ENCODE peak calls at places on chromosomes 3 and 15, in ten cellular contexts. S is adipocyte; F is tibial artery; G is stimulated activated CD8-positive, alpha-beta memory T cell treated with anti-CD3 and anti-CD28 coated beads, Interleukin-2, amount 100 ng/mL, for 1 hour; J is RPMI8226; H is OCI-LY7; B is left ventricle myocardium inferior; M is activated gamma-delta T cell treated with Interleukin-2 at 50 U/mL for 16 hours; X is A549; A is WTC11. W is an unnamed sample.
A peak's percentile ranks its signal among the peaks of the same experiment; 100 is the strongest.

GRCh38 chr3:188486126-188486525 is 332.2 kb downstream of the LPP start:
- DNase-seq in S (peak; percentile 50), F (no peak), G (no peak), J (no peak), H (no peak), B (no peak), M (no peak), X (no peak), A (no peak), W (no peak)

GRCh38 chr3:134898315-134898714 is 103.3 kb downstream of the EPHB1 start:
- DNase-seq in S (no peak), F (no peak), G (no peak), J (no peak), H (no peak), B (no peak), M (no peak), X (no peak), A (no peak), W (peak; percentile 12)

GRCh38 chr3:31724681-31725080 is 192.0 kb downstream of the STT3B start:
- DNase-seq in S (no peak), F (no peak), G (no peak), J (peak; percentile 40), H (peak; percentile 65), B (no peak), M (no peak), X (peak; percentile 28), A (no peak), W (no peak)

GRCh38 chr3:53730565-53730964 is 115.7 kb downstream of the CHDH start:
- DNase-seq in S (peak; percentile 28), F (no peak), G (no peak), J (no peak), H (no peak), B (peak; percentile 58), M (no peak), X (no peak), A (no peak), W (no peak)

GRCh38 chr3:65425880-65426279 is 612.8 kb downstream of the MAGI1 start:
- DNase-seq in S (peak; percentile 36), F (no peak), G (no peak), J (no peak), H (no peak), B (no peak), M (no peak), X (no peak), A (no peak), W (no peak)

GRCh38 chr3:104323226-104323625 is 1043.5 kb upstream of the ALCAM start:
- DNase-seq in S (no peak), F (no peak), G (no peak), J (no peak), H (no peak), B (no peak), M (no peak), X (no peak), A (no peak), W (no peak)

GRCh38 chr3:184874709-184875644 is 63.0 kb downstream of the VPS8 start:
- DNase-seq in S (peak; percentile 59), F (no peak), G (no peak), J (peak; percentile 44), H (peak; percentile 45), B (no peak), M (peak; percentile 3), X (peak; percentile 5), A (peak; percentile 18), W (no peak)

GRCh38 chr3:124761250-124761796 is 31.1 kb downstream of the UMPS start:
- DNase-seq in S (peak; percentile 97), F (peak; percentile 93), G (peak; percentile 60), J (peak; percentile 84), H (peak; percentile 65), B (peak; percentile 89), M (peak; percentile 73), X (peak; percentile 68), A (peak; percentile 80), W (peak; percentile 95)

GRCh38 chr3:58994746-58995330 is 55.0 kb downstream of the CFAP20DC start:
- DNase-seq in S (peak; percentile 88), F (no peak), G (no peak), J (peak; percentile 49), H (peak; percentile 38), B (no peak), M (no peak), X (peak; percentile 41), A (peak; percentile 30), W (no peak)

GRCh38 chr15:32966512-32966911 is 228.0 kb downstream of the FMN1 start:
- DNase-seq in S (peak; percentile 91), F (no peak), G (no peak), J (no peak), H (no peak), B (no peak), M (no peak), X (no peak), A (no peak), W (no peak)

GRCh38 chr15:47188766-47189507 is 528.4 kb upstream of the SEMA6D start:
- DNase-seq in S (no peak), F (no peak), G (no peak), J (no peak), H (no peak), B (no peak), M (no peak), X (no peak), A (peak; percentile 19), W (no peak)

GRCh38 chr15:100596792-100597191 is 5.2 kb downstream of the LINS1 start:
- DNase-seq in S (no peak), F (no peak), G (peak; percentile 89), J (no peak), H (no peak), B (no peak), M (peak; percentile 86), X (no peak), A (no peak), W (no peak)

GRCh38 chr3:28328188-28329151 is 20.1 kb upstream of the ZCWPW2 start:
- DNase-seq in S (peak; percentile 74), F (no peak), G (no peak), J (peak; percentile 28), H (peak; percentile 42), B (no peak), M (no peak), X (no peak), A (no peak), W (no peak)

GRCh38 chr15:40590635-40591105 is 3.4 kb upstream of the KNL1 start:
- DNase-seq in S (no peak), F (no peak), G (no peak), J (no peak), H (no peak), B (no peak), M (no peak), X (no peak), A (no peak), W (no peak)

GRCh38 chr3:125163739-125164601 is 48.6 kb downstream of the SLC12A8 start:
- DNase-seq in S (no peak), F (no peak), G (no peak), J (no peak), H (peak; percentile 27), B (no peak), M (no peak), X (no peak), A (peak; percentile 69), W (no peak)

GRCh38 chr3:17805461-17805940 is 63.1 kb upstream of the TBC1D5 start:
- DNase-seq in S (no peak), F (no peak), G (no peak), J (no peak), H (no peak), B (no peak), M (no peak), X (no peak), A (no peak), W (no peak)

GRCh38 chr15:86555114-86555513 is 475.4 kb downstream of the AGBL1 start:
- DNase-seq in S (no peak), F (no peak), G (no peak), J (no peak), H (no peak), B (no peak), M (no peak), X (no peak), A (no peak), W (no peak)

GRCh38 chr3:183224581-183224980 is 28.5 kb upstream of the B3GNT5 start:
- DNase-seq in S (no peak), F (no peak), G (no peak), J (no peak), H (no peak), B (no peak), M (peak; percentile 35), X (no peak), A (no peak), W (no peak)

GRCh38 chr3:60803812-60804211 is 447.4 kb downstream of the FHIT start:
- DNase-seq in S (no peak), F (no peak), G (no peak), J (no peak), H (no peak), B (no peak), M (no peak), X (no peak), A (no peak), W (no peak)

GRCh38 chr3:46276497-46277099 is 34.3 kb downstream of the CCR3 start:
- DNase-seq in S (no peak), F (no peak), G (peak; percentile 61), J (peak; percentile 90), H (peak; percentile 38), B (peak; percentile 50), M (peak; percentile 76), X (peak; percentile 5), A (peak; percentile 79), W (peak; percentile 72)

GRCh38 chr3:12895391-12896205 is 54.2 kb upstream of the RPL32 start:
- DNase-seq in S (no peak), F (no peak), G (no peak), J (no peak), H (no peak), B (no peak), M (no peak), X (no peak), A (no peak), W (no peak)

GRCh38 chr3:183427206-183428139 is 946 bp downstream of the MCF2L2 start:
- DNase-seq in S (no peak), F (no peak), G (no peak), J (no peak), H (no peak), B (no peak), M (no peak), X (no peak), A (no peak), W (no peak)

GRCh38 chr3:125008766-125009165 is 47.0 kb downstream of the HEG1 start:
- DNase-seq in S (no peak), F (no peak), G (no peak), J (no peak), H (no peak), B (no peak), M (no peak), X (no peak), A (no peak), W (no peak)

GRCh38 chr3:72872183-72872582 is 15.7 kb upstream of the GXYLT2 start:
- DNase-seq in S (peak; percentile 87), F (no peak), G (no peak), J (no peak), H (no peak), B (no peak), M (no peak), X (no peak), A (no peak), W (no peak)

GRCh38 chr3:102224171-102224570 is 210.6 kb upstream of the ZPLD1 start:
- DNase-seq in S (peak; percentile 25), F (no peak), G (no peak), J (no peak), H (peak; percentile 54), B (no peak), M (no peak), X (peak; percentile 6), A (no peak), W (no peak)

GRCh38 chr15:43085921-43086320 is 19.9 kb downstream of the UBR1 start:
- DNase-seq in S (peak; percentile 24), F (no peak), G (no peak), J (no peak), H (no peak), B (no peak), M (no peak), X (no peak), A (no peak), W (no peak)

GRCh38 chr3:4827767-4828166 is 151.5 kb upstream of the BHLHE40 start:
- DNase-seq in S (no peak), F (no peak), G (no peak), J (no peak), H (no peak), B (no peak), M (no peak), X (no peak), A (no peak), W (no peak)

GRCh38 chr3:171906951-171907676 is 64.0 kb downstream of the TMEM212 start:
- DNase-seq in S (no peak), F (no peak), G (no peak), J (no peak), H (no peak), B (no peak), M (no peak), X (no peak), A (no peak), W (no peak)

W was measured in sciatic nerve.